ENCODE peak calls at places on chromosomes 7 and 10, in seven cellular contexts. P is fibroblast of pulmonary artery; G is epithelial cell of esophagus; S is CD8-positive, alpha-beta memory T cell; B is skeletal muscle cell; H is pancreas; V is AG04449. A is an unnamed sample.

GRCh38 chr7:39672176-39672575 is 48.8 kb downstream of the RALA start:
- DNase-seq in B (no peak), S (no peak), P (no peak), V (no peak), H (no peak), G (peak; percentile 27), A (no peak)

GRCh38 chr10:80168679-80169380 is 36.3 kb downstream of the PLAC9 start:
- DNase-seq in V (no peak), G (no peak), P (no peak), S (peak; percentile 56), H (peak; percentile 42), B (no peak), A (no peak)

GRCh38 chr7:36409180-36409579 is 19.5 kb downstream of the ANLN start:
- DNase-seq in H (no peak), P (no peak), S (no peak), G (no peak), B (no peak), V (no peak), A (no peak)

GRCh38 chr7:73431041-73431835 is 2.3 kb upstream of the FZD9 start:
- DNase-seq in P (no peak), V (no peak), B (no peak), H (no peak), G (no peak), S (no peak), A (no peak)

GRCh38 chr7:47256016-47256415 is 325.9 kb downstream of the TNS3 start:
- DNase-seq in B (no peak), S (no peak), G (no peak), P (no peak), V (no peak), H (no peak), A (no peak)

GRCh38 chr7:66075590-66076458 is at the start of gene ASL:
- DNase-seq in V (no peak), B (peak; percentile 63), G (peak; percentile 94), P (peak; percentile 88), S (peak; percentile 87), H (peak; percentile 94), A (peak; percentile 51)

GRCh38 chr7:103025341-103025740 is 49.3 kb downstream of the FBXL13 start:
- DNase-seq in H (no peak), V (no peak), B (no peak), S (no peak), G (no peak), P (no peak), A (no peak)

GRCh38 chr7:935321-936130 is 19.0 kb downstream of the ADAP1 start:
- DNase-seq in S (peak; percentile 44), G (no peak), P (no peak), V (no peak), B (no peak), H (no peak), A (no peak)

GRCh38 chr10:123150986-123151738 is 3.0 kb upstream of the BUB3 start:
- DNase-seq in P (no peak), S (no peak), B (no peak), G (peak; percentile 59), V (no peak), H (no peak), A (no peak)
- H3K4me3 ChIP-seq in P (no peak overlapping the region), S (peak overlapping the region; percentile 57), B (peak overlapping the region; percentile 27), G (peak overlapping the region; percentile 28), V (no peak overlapping the region), H (no peak overlapping the region), A (no peak overlapping the region)

GRCh38 chr10:575312-576129 is 113.9 kb downstream of the DIP2C start:
- DNase-seq in H (no peak), B (no peak), P (no peak), S (no peak), V (no peak), G (no peak), A (no peak)
- H3K4me3 ChIP-seq in H (no peak overlapping the region), B (no peak overlapping the region), P (no peak overlapping the region), S (no peak overlapping the region), V (no peak overlapping the region), G (no peak overlapping the region), A (no peak overlapping the region)

GRCh38 chr7:35252584-35252983 is 1.3 kb downstream of the TBX20 start:
- DNase-seq in P (no peak), G (no peak), B (no peak), V (no peak), S (no peak), H (no peak), A (no peak)

GRCh38 chr7:35253680-35254495 is at the start of gene TBX20:
- DNase-seq in S (no peak), H (peak; percentile 26), G (peak; percentile 28), B (no peak), P (peak; percentile 87), V (no peak), A (peak; percentile 7)

GRCh38 chr7:35251606-35252310 is 2.1 kb downstream of the TBX20 start:
- DNase-seq in S (no peak), H (no peak), P (no peak), B (no peak), G (no peak), V (no peak), A (no peak)

GRCh38 chr7:35254496-35255416 is 856 bp upstream of the TBX20 start:
- DNase-seq in P (peak; percentile 56), S (no peak), V (no peak), H (no peak), G (no peak), B (no peak), A (no peak)

DNA sequence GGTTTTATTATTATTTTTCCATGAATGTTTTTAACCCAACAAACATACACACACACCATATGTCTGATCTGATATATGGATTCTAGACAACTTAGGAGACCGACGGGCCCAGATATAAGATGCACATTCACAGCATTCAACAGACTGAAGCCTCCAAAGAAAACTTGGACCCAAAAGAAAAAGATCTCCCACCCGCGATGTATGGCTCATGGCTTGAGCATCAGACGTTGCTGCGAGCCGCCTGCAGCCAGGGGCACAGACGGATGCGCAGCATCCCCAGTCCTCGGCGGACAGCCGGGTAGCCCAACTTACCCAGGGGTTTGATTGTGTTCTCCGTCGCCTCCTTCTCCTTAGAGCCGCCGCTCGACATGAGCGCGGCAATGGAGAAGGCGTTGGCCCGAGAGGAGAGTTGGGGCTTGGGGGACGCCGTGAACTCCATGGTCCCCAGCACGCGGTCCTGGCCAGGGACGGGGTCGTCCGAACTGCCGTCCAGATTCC is 669 bp downstream of the TBX20 start:
- DNase-seq in H (no peak), G (no peak), B (no peak), P (no peak), V (no peak), S (no peak), A (no peak)
- H3K4me3 ChIP-seq in H (peak overlapping the region; percentile 34), G (no peak overlapping the region), B (peak overlapping the region; percentile 46), P (peak overlapping the region; percentile 91), V (peak overlapping the region; percentile 59), S (no peak overlapping the region), A (peak overlapping the region; percentile 54)

GRCh38 chr10:8044908-8045727 is 9.4 kb upstream of the GATA3 start:
- DNase-seq in S (peak; percentile 47), H (no peak), G (no peak), B (no peak), P (no peak), V (no peak), A (no peak)

GRCh38 chr10:8043569-8044306 is 10.8 kb upstream of the GATA3 start:
- DNase-seq in P (no peak), S (peak; percentile 66), G (no peak), V (no peak), H (no peak), B (no peak), A (no peak)

GRCh38 chr10:8044331-8044907 is 10.1 kb upstream of the GATA3 start:
- DNase-seq in S (no peak), V (no peak), B (no peak), H (no peak), G (no peak), P (no peak), A (no peak)

GRCh38 chr10:8047452-8048280 is 6.8 kb upstream of the GATA3 start:
- DNase-seq in V (no peak), G (no peak), P (no peak), S (no peak), H (no peak), B (no peak), A (no peak)

GRCh38 chr10:8045728-8046494 is 8.6 kb upstream of the GATA3 start:
- DNase-seq in G (no peak), B (no peak), S (no peak), H (no peak), V (no peak), P (no peak), A (no peak)
- H3K4me3 ChIP-seq in G (no peak overlapping the region), B (no peak overlapping the region), S (no peak overlapping the region), H (no peak overlapping the region), V (no peak overlapping the region), P (no peak overlapping the region), A (peak overlapping the region; percentile 38)

GRCh38 chr10:114492351-114493037 is 88.2 kb upstream of the AFAP1L2 start:
- DNase-seq in S (no peak), P (peak; percentile 49), H (no peak), B (no peak), G (peak; percentile 28), V (no peak), A (no peak)
- H3K4me3 ChIP-seq in S (peak overlapping the region; percentile 11), P (no peak overlapping the region), H (no peak overlapping the region), B (no peak overlapping the region), G (no peak overlapping the region), V (no peak overlapping the region), A (no peak overlapping the region)

GRCh38 chr10:72709041-72709440 is 17.1 kb downstream of the MCU start:
- DNase-seq in G (no peak), S (no peak), P (peak; percentile 83), B (no peak), V (no peak), H (no peak), A (no peak)

GRCh38 chr10:72712136-72712535 is 20.2 kb downstream of the MCU start:
- DNase-seq in B (no peak), H (no peak), V (no peak), P (peak; percentile 83), S (no peak), G (no peak), A (no peak)
- H3K4me3 ChIP-seq in B (no peak overlapping the region), H (no peak overlapping the region), V (no peak overlapping the region), P (no peak overlapping the region), S (no peak overlapping the region), G (no peak overlapping the region), A (no peak overlapping the region)

DNA sequence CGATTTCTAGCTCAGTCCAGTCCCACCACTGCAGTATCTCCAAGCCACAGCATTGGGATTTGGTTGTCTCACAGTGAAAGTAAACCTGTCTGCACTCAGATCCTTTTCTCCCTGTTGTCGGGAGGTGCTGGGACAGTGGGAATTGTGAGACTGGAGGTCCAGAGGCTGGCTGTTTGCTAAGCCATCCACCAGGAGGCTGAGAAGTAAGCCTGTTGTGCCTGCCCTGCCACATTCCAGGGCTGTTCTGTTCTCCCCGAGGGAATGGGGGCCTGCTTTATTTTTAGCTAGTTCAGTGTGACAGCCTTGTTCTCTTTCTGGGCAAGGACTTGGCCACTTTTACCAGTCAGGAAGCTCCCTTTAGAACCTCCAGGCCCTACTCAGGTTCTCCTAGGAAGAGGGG is 54.9 kb downstream of the HK1 start:
- DNase-seq in S (no peak), P (peak; percentile 56), H (no peak), G (peak; percentile 91), B (no peak), V (no peak), A (no peak)
- H3K4me3 ChIP-seq in S (no peak overlapping the region), P (no peak overlapping the region), H (no peak overlapping the region), G (no peak overlapping the region), B (no peak overlapping the region), V (no peak overlapping the region), A (no peak overlapping the region)

A was measured in kidney epithelial cell.